ENCODE peak calls at places on chromosomes 1 and 21, in seven cellular contexts. S, U, H, O, T, R and N are unnamed samples.

GRCh38 chr1:48246727-48247126 is 24.2 kb downstream of the SLC5A9 start:
- DNase-seq in S (no peak), T (peak), R (no peak), U (no peak), O (no peak), H (no peak), N (peak)

GRCh38 chr1:46820560-46821060 is 21.8 kb downstream of the CYP4B1 start:
- DNase-seq in H (no peak), S (no peak), O (no peak), T (no peak), U (no peak), R (no peak), N (no peak)

GRCh38 chr1:167427843-167428242 is 90.5 kb downstream of the CD247 start:
- DNase-seq in H (peak), O (no peak), S (no peak), R (no peak), U (no peak), T (no peak), N (peak)

GRCh38 chr1:79738101-79738500 is 731.6 kb upstream of the ADGRL4 start:
- DNase-seq in S (no peak), O (no peak), R (no peak), H (no peak), U (no peak), T (no peak), N (no peak)

GRCh38 chr1:7541629-7542028 is 229.5 kb upstream of the VAMP3 start:
- DNase-seq in H (no peak), T (no peak), O (no peak), S (no peak), R (no peak), U (no peak), N (no peak)

GRCh38 chr1:153946622-153947246 is at the start of gene DENND4B:
- DNase-seq in R (peak), S (peak), T (peak), O (no peak), U (no peak), H (peak), N (peak)

GRCh38 chr1:27382950-27383627 is at the start of gene CD164L2:
- DNase-seq in O (no peak), H (peak), S (peak), T (no peak), U (no peak), R (peak), N (no peak)

GRCh38 chr1:72063364-72063763 is 219.0 kb downstream of the NEGR1 start:
- DNase-seq in T (no peak), O (no peak), U (no peak), H (no peak), S (no peak), R (no peak), N (no peak)

GRCh38 chr21:45461369-45461750 is 56.4 kb downstream of the COL18A1 start:
- DNase-seq in H (no peak), O (no peak), R (no peak), U (no peak), T (no peak), S (no peak), N (no peak)

GRCh38 chr1:203636306-203636705 is 9.7 kb downstream of the ATP2B4 start:
- DNase-seq in U (no peak), H (no peak), S (no peak), T (no peak), O (no peak), R (no peak), N (no peak)

GRCh38 chr1:207828485-207829158 is 76.8 kb downstream of the CD46 start:
- DNase-seq in S (peak), O (no peak), R (no peak), T (peak), U (peak), H (peak), N (peak)

GRCh38 chr1:160410412-160411005 is 10.1 kb downstream of the VANGL2 start:
- DNase-seq in H (peak), S (no peak), U (no peak), R (no peak), O (no peak), T (no peak), N (no peak)

GRCh38 chr1:92862605-92863004 is 30.8 kb downstream of the RPL5 start:
- DNase-seq in U (no peak), O (no peak), T (no peak), R (no peak), H (no peak), S (no peak), N (no peak)

GRCh38 chr1:95384570-95384969 is 150.6 kb downstream of the RWDD3 start:
- DNase-seq in T (no peak), R (peak), O (no peak), U (no peak), H (peak), S (no peak), N (no peak)

GRCh38 chr1:3501856-3502665 is 47.6 kb downstream of the ARHGEF16 start:
- DNase-seq in O (no peak), R (peak), T (no peak), S (no peak), U (no peak), H (peak), N (no peak)

GRCh38 chr1:46453449-46453848 is 36.2 kb upstream of the DMBX1 start:
- DNase-seq in U (no peak), S (no peak), H (no peak), T (no peak), R (no peak), O (no peak), N (no peak)